ENCODE peak calls at places on chromosomes 1 and 21, in six cellular contexts. E is HEK293T; D is psoas muscle; O is stimulated activated CD8-positive, alpha-beta memory T cell treated with anti-CD3 and anti-CD28 coated beads, Interleukin-4, amount 100 ng/mL, for 24 hours; G is transverse colon; J is GM13976. B is an unnamed sample.
A peak's percentile ranks its signal among the peaks of the same experiment; 100 is the strongest.

GRCh38 chr1:187848321-187848720 is 1019.6 kb downstream of the PLA2G4A start:
- DNase-seq in G (no peak), E (no peak), D (no peak), J (no peak), O (no peak), B (no peak)

GRCh38 chr1:8745749-8746390 is 71.6 kb downstream of the RERE start:
- DNase-seq in E (no peak), O (no peak), G (no peak), J (no peak), D (no peak), B (no peak)

GRCh38 chr1:212701910-212702309 is 2.3 kb upstream of the BATF3 start:
- DNase-seq in E (no peak), G (no peak), D (no peak), J (no peak), O (no peak), B (no peak)

GRCh38 chr1:30681782-30682181 is 41.6 kb downstream of the MATN1 start:
- DNase-seq in J (no peak), D (peak; percentile 11), E (no peak), G (no peak), O (no peak), B (no peak)

GRCh38 chr1:12595839-12596821 is 21.9 kb downstream of the DHRS3 start:
- DNase-seq in G (peak; percentile 87), D (peak; percentile 96), J (peak; percentile 58), E (no peak), O (no peak), B (no peak)

GRCh38 chr1:192979542-192979941 is 79.6 kb downstream of the UCHL5 start:
- DNase-seq in D (no peak), O (no peak), G (no peak), E (no peak), J (no peak), B (no peak)

GRCh38 chr1:167648252-167648849 is 18.3 kb downstream of the RCSD1 start:
- DNase-seq in D (no peak), O (no peak), E (no peak), G (no peak), J (no peak), B (no peak)

GRCh38 chr1:220684890-220685289 is 5.3 kb upstream of the C1orf115 start:
- DNase-seq in J (no peak), O (no peak), D (no peak), E (no peak), G (no peak), B (no peak)

GRCh38 chr1:54904476-54905048 is 17.6 kb upstream of the DHCR24 start:
- DNase-seq in J (no peak), O (no peak), E (peak; percentile 28), G (no peak), D (no peak), B (no peak)

GRCh38 chr21:45533731-45534571 is 8.3 kb downstream of the SLC19A1 start:
- DNase-seq in J (no peak), E (no peak), O (no peak), G (peak; percentile 10), D (peak; percentile 45), B (no peak)

GRCh38 chr1:183471748-183472487 is 381 bp upstream of the SMG7 start:
- DNase-seq in O (peak; percentile 99), G (peak; percentile 98), E (peak; percentile 94), J (peak; percentile 95), D (peak; percentile 99), B (peak; percentile 97)

B was measured in GM06990.